ENCODE peak calls at places on chromosomes 13 and 19, in seven cellular contexts. N, Z, V, B, X, Q and G are unnamed samples.

GRCh38 chr19:6568816-6569215 is 22.1 kb downstream of the CD70 start:
- DNase-seq in Q (no peak), X (no peak), V (no peak), B (no peak), Z (no peak), N (no peak), G (no peak)

GRCh38 chr19:28847468-28847867 is 365.5 kb downstream of the UQCRFS1 start:
- DNase-seq in V (no peak), X (peak; percentile 57), B (no peak), Z (no peak), N (peak; percentile 40), Q (no peak), G (no peak)

GRCh38 chr13:113157206-113157928 is 1.1 kb upstream of the PROZ start:
- DNase-seq in B (peak; percentile 71), Q (no peak), N (peak; percentile 2), V (no peak), Z (no peak), X (peak; percentile 9), G (no peak)

GRCh38 chr13:113398963-113399754 is 35.2 kb upstream of the GRTP1 start:
- DNase-seq in N (peak; percentile 19), B (no peak), Z (peak; percentile 72), X (no peak), Q (peak; percentile 12), V (no peak), G (no peak)

GRCh38 chr19:35715981-35716734 is 1.6 kb upstream of the KMT2B start:
- DNase-seq in V (peak; percentile 33), Z (peak; percentile 45), B (no peak), X (no peak), N (no peak), Q (no peak), G (peak; percentile 28)

GRCh38 chr19:49151339-49152217 is 3.6 kb downstream of the HRC start:
- DNase-seq in B (no peak), Q (no peak), N (peak; percentile 28), X (peak; percentile 36), Z (peak; percentile 30), V (peak; percentile 95), G (peak; percentile 40)

GRCh38 chr13:46885018-46885417 is 11.8 kb downstream of the HTR2A start:
- DNase-seq in N (no peak), Z (peak; percentile 37), V (peak; percentile 10), Q (no peak), X (peak; percentile 23), B (no peak), G (no peak)

GRCh38 chr13:102139626-102140025 is 262.2 kb downstream of the FGF14 start:
- DNase-seq in B (no peak), Q (no peak), N (no peak), X (no peak), V (no peak), Z (no peak), G (no peak)

GRCh38 chr13:19836472-19836871 is 27.0 kb downstream of the ZMYM5 start:
- DNase-seq in X (peak; percentile 20), Q (no peak), Z (peak; percentile 36), N (peak; percentile 28), B (no peak), V (peak; percentile 5), G (no peak)

GRCh38 chr19:5480427-5480836 is 25.2 kb downstream of the ZNRF4 start:
- DNase-seq in Q (no peak), Z (no peak), V (peak; percentile 44), B (no peak), X (peak; percentile 37), N (no peak), G (no peak)

GRCh38 chr19:10936661-10937084 is 8.1 kb downstream of the TIMM29 start:
- DNase-seq in B (no peak), V (peak; percentile 94), Z (peak; percentile 75), Q (no peak), X (peak; percentile 86), N (peak; percentile 89), G (no peak)

GRCh38 chr19:33241530-33242101 is 16.0 kb upstream of the SLC7A10 start:
- DNase-seq in X (no peak), B (no peak), Z (peak; percentile 10), Q (no peak), N (no peak), V (peak; percentile 4), G (no peak)

GRCh38 chr19:6222884-6223283 is 56.9 kb downstream of the MLLT1 start:
- DNase-seq in X (peak; percentile 48), N (no peak), Z (no peak), V (no peak), B (no peak), Q (no peak), G (no peak)

GRCh38 chr19:52237197-52237596 is 32.2 kb upstream of the ZNF766 start:
- DNase-seq in X (peak; percentile 25), N (no peak), Z (no peak), Q (no peak), V (no peak), B (no peak), G (no peak)

GRCh38 chr13:31380728-31381127 is 181.0 kb downstream of the B3GLCT start:
- DNase-seq in X (no peak), Z (no peak), N (no peak), V (no peak), B (no peak), Q (no peak), G (no peak)

GRCh38 chr19:45186509-45187334 is 8.1 kb downstream of the BLOC1S3 start:
- DNase-seq in X (peak; percentile 52), N (no peak), Z (no peak), Q (no peak), V (peak; percentile 62), B (no peak), G (no peak)

GRCh38 chr19:33395561-33396550 is 22.3 kb downstream of the CEBPG start:
- DNase-seq in Q (peak; percentile 59), N (peak; percentile 63), B (no peak), Z (peak; percentile 49), X (peak; percentile 67), V (no peak), G (no peak)

GRCh38 chr13:43087960-43088580 is 64.7 kb downstream of the DNAJC15 start:
- DNase-seq in Z (no peak), Q (no peak), B (no peak), N (peak; percentile 35), X (peak; percentile 72), V (peak; percentile 31), G (no peak)

GRCh38 chr13:26708007-26708297 is 52.6 kb downstream of the GPR12 start:
- DNase-seq in B (no peak), X (no peak), Q (no peak), V (no peak), N (no peak), Z (no peak), G (no peak)
- TF ChIP-seq CTCF in B (no peak), X (no peak), Q (no peak), V (peak; percentile 11), N (no peak), Z (no peak), G (no peak)

GRCh38 chr19:1168562-1168873 is 5.5 kb downstream of the SBNO2 start:
- DNase-seq in N (no peak), Q (no peak), Z (no peak), B (peak; percentile 84), X (no peak), V (no peak), G (no peak)

GRCh38 chr19:1171755-1172352 is 2.2 kb downstream of the SBNO2 start:
- DNase-seq in Q (no peak), Z (no peak), B (peak; percentile 83), V (peak; percentile 36), N (peak; percentile 33), X (no peak), G (no peak)

GRCh38 chr19:1170938-1171754 is 2.9 kb downstream of the SBNO2 start:
- DNase-seq in Q (no peak), X (no peak), N (no peak), B (no peak), Z (no peak), V (peak; percentile 33), G (no peak)

GRCh38 chr19:1168877-1169791 is 4.9 kb downstream of the SBNO2 start:
- DNase-seq in N (peak; percentile 55), X (peak; percentile 76), Q (no peak), B (peak; percentile 87), Z (peak; percentile 75), V (peak; percentile 83), G (no peak)

DNA sequence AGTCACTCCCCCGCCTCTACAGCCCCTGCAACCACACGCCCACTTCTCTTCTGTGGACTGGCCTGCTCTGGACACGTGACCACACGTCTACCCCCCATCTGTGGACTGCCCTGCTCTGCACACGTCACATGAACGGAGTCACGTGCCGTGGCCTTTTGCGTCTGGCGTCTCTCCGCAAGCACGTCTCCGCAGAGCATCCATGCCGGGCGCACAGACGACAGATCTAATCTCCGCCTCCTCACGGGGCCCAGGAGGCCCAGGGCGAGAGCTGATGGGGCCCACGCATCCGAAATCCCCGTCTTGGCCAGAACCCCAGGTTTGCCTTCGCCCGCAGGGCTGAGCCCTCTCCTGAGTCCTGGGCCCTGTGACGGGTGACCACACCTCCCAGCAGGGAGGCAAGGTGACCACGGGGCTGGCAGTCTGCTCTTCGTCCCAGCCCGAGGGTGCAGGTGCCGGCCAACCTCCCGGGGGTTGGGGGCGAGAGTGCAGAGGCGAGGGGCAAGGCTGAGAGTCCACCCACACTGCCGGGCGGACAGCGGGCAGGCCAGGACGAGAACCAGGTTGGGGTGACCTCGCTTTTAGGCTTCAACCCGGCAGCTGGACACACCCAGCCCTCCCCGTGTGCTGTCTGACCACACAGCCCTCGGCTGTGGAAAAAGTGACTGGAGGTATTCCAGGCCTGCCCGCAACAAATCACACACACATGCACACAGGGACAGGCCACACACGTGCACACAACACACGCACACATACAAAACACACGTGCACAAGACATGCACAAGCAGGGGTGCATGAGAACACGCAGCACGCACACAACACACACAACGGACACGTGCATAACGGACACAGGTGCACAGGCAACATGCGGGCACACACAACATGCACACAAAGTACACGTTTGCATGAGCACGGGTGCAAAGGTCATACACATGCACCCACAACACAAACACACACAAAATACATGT is 3.9 kb downstream of the SBNO2 start:
- DNase-seq in X (no peak), N (peak; percentile 80), Q (no peak), B (peak; percentile 83), Z (peak; percentile 70), V (peak; percentile 87), G (no peak)
- TF ChIP-seq CTCF in X (no peak), N (no peak), Q (peak; percentile 4), B (no peak), Z (no peak), V (no peak), G (no peak)

GRCh38 chr19:13885826-13886365 is 9.0 kb downstream of the NANOS3 start:
- DNase-seq in B (no peak), V (no peak), N (no peak), X (no peak), Q (no peak), Z (no peak), G (no peak)
- TF ChIP-seq CTCF in B (no peak), V (no peak), N (no peak), X (no peak), Q (no peak), Z (no peak), G (no peak)

GRCh38 chr19:47226426-47227346 is 4.3 kb downstream of the BBC3 start:
- DNase-seq in N (peak; percentile 76), Q (peak; percentile 72), B (no peak), X (peak; percentile 83), V (peak; percentile 28), Z (peak; percentile 62), G (peak; percentile 54)

GRCh38 chr19:47228937-47229673 is 1.9 kb downstream of the BBC3 start:
- DNase-seq in V (no peak), B (no peak), Q (no peak), N (peak; percentile 56), Z (peak; percentile 46), X (peak; percentile 39), G (no peak)

GRCh38 chr19:47227347-47228167 is 3.4 kb downstream of the BBC3 start:
- DNase-seq in Q (peak; percentile 79), N (peak; percentile 95), Z (peak; percentile 92), X (peak; percentile 96), B (peak; percentile 96), V (peak; percentile 79), G (peak; percentile 51)

GRCh38 chr19:47228168-47228936 is 2.6 kb downstream of the BBC3 start:
- DNase-seq in B (no peak), X (peak; percentile 33), N (peak; percentile 22), Q (no peak), Z (no peak), V (no peak), G (peak; percentile 51)

GRCh38 chr19:47225746-47226425 is 5.1 kb downstream of the BBC3 start:
- DNase-seq in Z (peak; percentile 79), B (peak; percentile 97), Q (peak; percentile 79), X (peak; percentile 83), V (peak; percentile 81), N (peak; percentile 85), G (peak; percentile 94)
- TF ChIP-seq CTCF in Z (no peak), B (peak; percentile 54), Q (peak; percentile 90), X (peak; percentile 14), V (no peak), N (peak; percentile 14), G (no peak)